ENCODE peak calls at places on chromosomes 4 and X, in seven cellular contexts. X is HepG2, Q is SK-N-SH, E is K562, T is H1, C is GM12891, W is GM12878. B is an unnamed sample.
A peak's percentile ranks its signal among the peaks of the same experiment; 100 is the strongest.

GRCh38 chr4:185412412-185412811 is 13.4 kb downstream of the UFSP2 start:
- DNase-seq in C (no peak), T (no peak), X (no peak), W (no peak), Q (no peak), E (no peak), B (no peak)

GRCh38 chr4:152079543-152080293 is 318.9 kb upstream of the GATB start:
- DNase-seq in X (no peak), W (no peak), T (no peak), E (no peak), Q (no peak), C (no peak), B (no peak)

GRCh38 chr4:138540056-138540800 is 298.1 kb upstream of the SLC7A11 start:
- DNase-seq in W (no peak), C (no peak), X (no peak), T (no peak), Q (no peak), E (no peak), B (no peak)

GRCh38 chrX:105882581-105883275 is 60.4 kb downstream of the NRK start:
- DNase-seq in X (no peak), C (no peak), E (no peak), T (no peak), W (no peak), Q (no peak), B (no peak)

GRCh38 chrX:100685284-100685996 is 41.4 kb downstream of the SRPX2 start:
- DNase-seq in T (peak; percentile 25), W (peak; percentile 53), C (no peak), E (peak; percentile 69), X (peak; percentile 62), Q (peak; percentile 65), B (peak; percentile 24)

GRCh38 chrX:1491851-1492349 is 39.2 kb upstream of the ASMTL start:
- DNase-seq in E (peak; percentile 81), X (peak; percentile 65), W (peak; percentile 87), Q (peak; percentile 36), T (no peak), C (peak; percentile 67), B (peak; percentile 72)

GRCh38 chr4:39616651-39617050 is 22.0 kb downstream of the SMIM14 start:
- DNase-seq in E (no peak), C (no peak), Q (no peak), X (no peak), T (no peak), W (no peak), B (no peak)

GRCh38 chrX:7254144-7254543 is 106.2 kb upstream of the PUDP start:
- DNase-seq in E (no peak), Q (no peak), T (no peak), X (no peak), W (no peak), C (no peak), B (no peak)

GRCh38 chr4:37453004-37453360 is 208.4 kb downstream of the NWD2 start:
- DNase-seq in T (no peak), W (peak; percentile 23), E (peak; percentile 12), Q (peak; percentile 47), X (peak; percentile 79), C (peak; percentile 45), B (peak; percentile 13)

GRCh38 chrX:1140236-1140681 is 72.2 kb downstream of the CRLF2 start:
- DNase-seq in E (no peak), X (no peak), Q (no peak), W (no peak), T (no peak), C (no peak), B (no peak)

GRCh38 chr4:174689618-174690017 is 139.4 kb downstream of the GLRA3 start:
- DNase-seq in T (no peak), X (no peak), Q (no peak), C (no peak), E (no peak), W (no peak), B (no peak)

GRCh38 chr4:107349266-107349665 is 313.2 kb upstream of the DKK2 start:
- DNase-seq in X (no peak), E (no peak), W (no peak), C (no peak), T (peak; percentile 47), Q (peak; percentile 8), B (no peak)

GRCh38 chrX:14056201-14056600 is 26.5 kb upstream of the GEMIN8 start:
- DNase-seq in T (no peak), C (no peak), Q (no peak), W (no peak), X (no peak), E (no peak), B (no peak)

GRCh38 chr4:32207456-32207855 is 1487.3 kb downstream of the PCDH7 start:
- DNase-seq in E (no peak), X (no peak), W (no peak), C (no peak), Q (no peak), T (no peak), B (no peak)

GRCh38 chr4:127140306-127140705 is 492.5 kb upstream of the INTU start:
- DNase-seq in C (no peak), Q (no peak), W (no peak), X (no peak), T (no peak), E (no peak), B (no peak)

GRCh38 chr4:176274441-176274840 is 5.4 kb upstream of the ASB5 start:
- DNase-seq in C (no peak), T (no peak), X (no peak), Q (no peak), E (no peak), W (no peak), B (no peak)

GRCh38 chrX:118272237-118272636 is 73.7 kb upstream of the WDR44 start:
- DNase-seq in C (no peak), W (no peak), X (no peak), T (no peak), E (no peak), Q (no peak), B (no peak)

GRCh38 chr4:106869551-106869950 is 166.6 kb downstream of the DKK2 start:
- DNase-seq in T (no peak), X (no peak), W (no peak), E (no peak), C (no peak), Q (no peak), B (no peak)

GRCh38 chr4:153064571-153064970 is 128.4 kb downstream of the FHDC1 start:
- DNase-seq in T (no peak), E (no peak), X (no peak), W (no peak), Q (peak; percentile 11), C (no peak), B (no peak)

GRCh38 chrX:68839771-68840170 is 10.9 kb downstream of the EFNB1 start:
- DNase-seq in E (no peak), Q (no peak), W (no peak), T (no peak), C (no peak), X (no peak), B (no peak)

GRCh38 chr4:47505666-47506065 is 20.6 kb downstream of the ATP10D start:
- DNase-seq in E (no peak), X (no peak), Q (no peak), C (no peak), T (no peak), W (no peak), B (no peak)

GRCh38 chrX:46547857-46548256 is 2.6 kb upstream of the ZNF674 start:
- DNase-seq in W (no peak), Q (no peak), T (no peak), C (no peak), X (peak; percentile 27), E (no peak), B (no peak)

GRCh38 chr4:73776363-73776762 is 36.0 kb downstream of the CXCL8 start:
- DNase-seq in C (no peak), Q (no peak), X (peak; percentile 16), W (no peak), E (no peak), T (no peak), B (no peak)

GRCh38 chrX:10125248-10125615 is 31.5 kb upstream of the CLCN4 start:
- DNase-seq in C (no peak), X (no peak), Q (no peak), W (no peak), E (no peak), T (no peak), B (no peak)

GRCh38 chr4:122285285-122285684 is 93.5 kb upstream of the ADAD1 start:
- DNase-seq in W (no peak), T (no peak), C (no peak), E (peak; percentile 33), X (no peak), Q (no peak), B (no peak)

GRCh38 chr4:141455651-141456050 is 180.7 kb upstream of the IL15 start:
- DNase-seq in Q (no peak), C (no peak), X (no peak), E (no peak), W (no peak), T (no peak), B (no peak)

GRCh38 chr4:6969826-6970800 is 60.5 kb downstream of the TBC1D14 start:
- DNase-seq in C (peak; percentile 50), X (no peak), Q (no peak), T (no peak), W (peak; percentile 57), E (no peak), B (peak; percentile 41)

GRCh38 chrX:17876135-17876534 is 15.0 kb upstream of the RAI2 start:
- DNase-seq in E (no peak), W (no peak), T (no peak), Q (no peak), C (no peak), X (no peak), B (no peak)
- TF ChIP-seq TAF1 in E (no peak), W (no peak), T (no peak), Q (no peak), C (no peak), X (no peak), B (no peak)

GRCh38 chr4:145731026-145731425 is 51.1 kb downstream of the C4orf51 start:
- DNase-seq in C (no peak), E (no peak), X (peak; percentile 77), T (no peak), W (no peak), Q (no peak), B (no peak)
- TF ChIP-seq TAF1 in C (no peak), E (no peak), X (no peak), T (no peak), W (no peak), Q (no peak), B (no peak)

DNA sequence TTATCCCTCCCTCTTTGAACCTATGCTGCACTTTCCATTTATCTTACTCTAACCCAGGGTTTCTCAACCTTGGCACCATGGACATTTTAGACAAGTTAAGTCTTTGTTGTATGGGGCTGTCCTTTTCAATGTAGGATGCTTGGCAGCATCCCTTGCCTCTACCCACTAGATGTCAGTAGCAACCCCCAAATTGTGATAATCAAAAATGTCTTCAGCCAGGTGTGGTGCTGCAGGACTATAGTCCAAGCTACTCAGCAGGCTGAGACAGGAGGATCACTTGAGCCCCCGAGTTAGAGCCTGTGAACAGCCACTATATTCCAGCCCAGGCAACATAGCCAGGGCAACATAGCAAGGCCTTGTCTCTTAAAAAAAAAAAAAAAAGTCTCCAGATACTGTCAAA is 7.0 kb downstream of the LRCH2 start:
- DNase-seq in W (no peak), E (no peak), T (no peak), C (no peak), X (peak; percentile 33), Q (peak; percentile 15), B (no peak)
- TF ChIP-seq TAF1 in W (no peak), E (no peak), T (no peak), C (no peak), X (no peak), Q (no peak), B (no peak)

DNA sequence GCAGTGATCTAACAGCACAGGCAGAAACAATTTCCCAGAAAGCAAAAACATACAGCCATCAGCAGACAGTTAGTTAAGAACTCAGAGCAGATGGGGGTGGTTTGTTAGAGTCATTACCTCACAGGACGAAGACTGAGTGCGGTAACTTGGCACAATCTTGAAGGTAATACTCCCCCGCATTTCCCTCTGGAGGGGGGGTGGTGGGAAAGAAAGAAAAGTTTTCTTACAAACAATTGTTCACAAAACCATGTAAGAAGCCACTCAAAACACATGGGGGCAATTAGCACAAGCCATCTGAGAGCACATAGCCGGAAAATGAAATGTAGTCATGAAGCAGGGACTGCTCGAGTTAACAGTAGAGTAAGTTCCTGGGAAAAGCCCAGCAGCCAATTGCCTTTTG is 112.5 kb downstream of the NYX start:
- DNase-seq in C (no peak), W (no peak), Q (no peak), X (no peak), T (no peak), E (peak; percentile 25), B (no peak)
- TF ChIP-seq TAF1 in C (no peak), W (no peak), Q (no peak), X (no peak), T (no peak), E (no peak), B (no peak)

B was measured in GM12892.